ENCODE peak calls at places on chromosomes 11 and 22, in eight cellular contexts. B, M, S, J, O, U, G and W are unnamed samples.

GRCh38 chr11:5550440-5551095 is 2.2 kb upstream of the OR52H1 start:
- DNase-seq in B (no peak), M (peak), S (no peak), J (no peak), O (no peak), U (no peak), G (peak), W (no peak)

GRCh38 chr22:48807155-48807554 is 1020.5 kb downstream of the BRD1 start:
- DNase-seq in B (no peak), M (no peak), S (no peak), J (no peak), O (no peak), U (no peak), G (no peak), W (no peak)

GRCh38 chr11:95668113-95668512 is 121.5 kb downstream of the FAM76B start:
- DNase-seq in B (no peak), M (no peak), S (no peak), J (no peak), O (no peak), U (no peak), G (no peak), W (no peak)

GRCh38 chr11:114296190-114296978 is at the start of gene NNMT:
- DNase-seq in B (no peak), M (peak), S (no peak), J (no peak), O (peak), U (no peak), G (no peak), W (no peak)

GRCh38 chr11:62322524-62322923 is 14.7 kb upstream of the ASRGL1 start:
- DNase-seq in B (no peak), M (no peak), S (no peak), J (no peak), O (no peak), U (no peak), G (no peak), W (no peak)

GRCh38 chr11:35012467-35013191 is 96.2 kb downstream of the PDHX start:
- DNase-seq in B (no peak), M (no peak), S (no peak), J (peak), O (no peak), U (no peak), G (no peak), W (no peak)

GRCh38 chr11:63518548-63518947 is 12.7 kb downstream of the LGALS12 start:
- DNase-seq in B (no peak), M (peak), S (no peak), J (no peak), O (no peak), U (peak), G (no peak), W (no peak)

GRCh38 chr11:63510360-63511130 is 4.7 kb downstream of the LGALS12 start:
- DNase-seq in B (no peak), M (no peak), S (no peak), J (no peak), O (peak), U (no peak), G (peak), W (no peak)

GRCh38 chr11:57493507-57494503 is 21.7 kb downstream of the SLC43A1 start:
- DNase-seq in B (peak), M (no peak), S (peak), J (peak), O (peak), U (no peak), G (no peak), W (peak)

GRCh38 chr11:65692367-65692766 is 19.7 kb upstream of the KAT5 start:
- DNase-seq in B (no peak), M (no peak), S (no peak), J (no peak), O (no peak), U (no peak), G (no peak), W (no peak)

GRCh38 chr11:28481673-28482480 is 373.7 kb downstream of the METTL15 start:
- DNase-seq in B (no peak), M (no peak), S (no peak), J (no peak), O (no peak), U (no peak), G (no peak), W (no peak)

GRCh38 chr11:75577198-75577597 is 15.1 kb downstream of the SERPINH1 start:
- DNase-seq in B (peak), M (no peak), S (peak), J (no peak), O (peak), U (no peak), G (peak), W (no peak)

GRCh38 chr11:18046116-18046777 is at the start of gene TPH1:
- DNase-seq in B (peak), M (peak), S (no peak), J (no peak), O (peak), U (peak), G (no peak), W (no peak)

GRCh38 chr22:35564975-35565867 is 24.6 kb downstream of the RASD2 start:
- DNase-seq in B (no peak), M (peak), S (no peak), J (no peak), O (no peak), U (no peak), G (no peak), W (no peak)

GRCh38 chr11:132519226-132519860 is 1013.0 kb downstream of the OPCML start:
- DNase-seq in B (no peak), M (peak), S (no peak), J (no peak), O (no peak), U (no peak), G (no peak), W (no peak)

GRCh38 chr11:94526645-94527438 is 14.6 kb downstream of the C11orf97 start:
- DNase-seq in B (no peak), M (no peak), S (no peak), J (no peak), O (no peak), U (no peak), G (no peak), W (no peak)

GRCh38 chr11:2701230-2701629 is 1.4 kb upstream of the KCNQ1OT1 start:
- DNase-seq in B (no peak), M (no peak), S (no peak), J (no peak), O (peak), U (no peak), G (no peak), W (no peak)

GRCh38 chr22:42601879-42602465 is 12.7 kb downstream of the POLDIP3 start:
- DNase-seq in B (no peak), M (no peak), S (no peak), J (no peak), O (no peak), U (no peak), G (no peak), W (no peak)

GRCh38 chr11:75813622-75814039 is 1.4 kb upstream of the UVRAG start:
- DNase-seq in B (no peak), M (no peak), S (no peak), J (no peak), O (no peak), U (no peak), G (no peak), W (no peak)

GRCh38 chr11:60924110-60924905 is at the start of gene TMEM132A:
- DNase-seq in B (peak), M (peak), S (no peak), J (no peak), O (peak), U (no peak), G (peak), W (peak)